ENCODE peak calls at places on chromosomes 4 and X, in nine cellular contexts. One of them, this sample, is unnamed.

GRCh38 chrX:12292996-12293765 is 154.9 kb downstream of the FRMPD4 start:
- DNase-seq in naive thymus-derived CD4-positive, alpha-beta T cell: no peak
- DNase-seq in GM23338: no peak
- DNase-seq in RWPE1: no peak
- DNase-seq in breast epithelium: no peak
- DNase-seq in left ventricle myocardium inferior: no peak
- DNase-seq in lower lobe of right lung: no peak
- DNase-seq in neuronal stem cell: no peak
- DNase-seq in AG04450: peak
- DNase-seq in this sample: no peak

GRCh38 chr4:31236635-31237173 is 516.5 kb downstream of the PCDH7 start:
- DNase-seq in naive thymus-derived CD4-positive, alpha-beta T cell: no peak
- DNase-seq in GM23338: no peak
- DNase-seq in RWPE1: no peak
- DNase-seq in breast epithelium: no peak
- DNase-seq in left ventricle myocardium inferior: no peak
- DNase-seq in lower lobe of right lung: no peak
- DNase-seq in neuronal stem cell: no peak
- DNase-seq in AG04450: no peak
- DNase-seq in this sample: no peak

GRCh38 chrX:367349-367748 is 19.4 kb downstream of the PPP2R3B start:
- DNase-seq in naive thymus-derived CD4-positive, alpha-beta T cell: no peak
- DNase-seq in GM23338: no peak
- DNase-seq in RWPE1: no peak
- DNase-seq in breast epithelium: no peak
- DNase-seq in left ventricle myocardium inferior: no peak
- DNase-seq in lower lobe of right lung: no peak
- DNase-seq in neuronal stem cell: no peak
- DNase-seq in AG04450: no peak
- DNase-seq in this sample: no peak

GRCh38 chr4:5465956-5466355 is 242.4 kb downstream of the EVC2 start:
- DNase-seq in naive thymus-derived CD4-positive, alpha-beta T cell: no peak
- DNase-seq in GM23338: no peak
- DNase-seq in RWPE1: no peak
- DNase-seq in breast epithelium: peak
- DNase-seq in left ventricle myocardium inferior: no peak
- DNase-seq in lower lobe of right lung: no peak
- DNase-seq in neuronal stem cell: no peak
- DNase-seq in AG04450: no peak
- DNase-seq in this sample: no peak

GRCh38 chrX:139639253-139639652 is 68.7 kb downstream of the MCF2 start:
- DNase-seq in naive thymus-derived CD4-positive, alpha-beta T cell: no peak
- DNase-seq in GM23338: no peak
- DNase-seq in RWPE1: no peak
- DNase-seq in breast epithelium: no peak
- DNase-seq in left ventricle myocardium inferior: no peak
- DNase-seq in lower lobe of right lung: no peak
- DNase-seq in neuronal stem cell: no peak
- DNase-seq in AG04450: no peak
- DNase-seq in this sample: no peak

GRCh38 chrX:110013968-110014367 is 11.1 kb downstream of the TMEM164 start:
- DNase-seq in naive thymus-derived CD4-positive, alpha-beta T cell: no peak
- DNase-seq in GM23338: no peak
- DNase-seq in RWPE1: no peak
- DNase-seq in breast epithelium: no peak
- DNase-seq in left ventricle myocardium inferior: no peak
- DNase-seq in lower lobe of right lung: no peak
- DNase-seq in neuronal stem cell: no peak
- DNase-seq in AG04450: no peak
- DNase-seq in this sample: no peak

GRCh38 chr4:168859888-168860694 is 150.0 kb downstream of the CBR4 start:
- DNase-seq in naive thymus-derived CD4-positive, alpha-beta T cell: no peak
- DNase-seq in GM23338: no peak
- DNase-seq in RWPE1: no peak
- DNase-seq in breast epithelium: no peak
- DNase-seq in left ventricle myocardium inferior: no peak
- DNase-seq in lower lobe of right lung: no peak
- DNase-seq in neuronal stem cell: no peak
- DNase-seq in AG04450: no peak
- DNase-seq in this sample: peak

GRCh38 chr4:75724867-75725724 is 719 bp downstream of the USO1 start:
- DNase-seq in naive thymus-derived CD4-positive, alpha-beta T cell: peak
- DNase-seq in GM23338: peak
- DNase-seq in RWPE1: peak
- DNase-seq in breast epithelium: peak
- DNase-seq in left ventricle myocardium inferior: peak
- DNase-seq in lower lobe of right lung: peak
- DNase-seq in neuronal stem cell: peak
- DNase-seq in AG04450: peak
- DNase-seq in this sample: peak

GRCh38 chr4:100254237-100254636 is 64.0 kb upstream of the DDIT4L start:
- DNase-seq in naive thymus-derived CD4-positive, alpha-beta T cell: no peak
- DNase-seq in GM23338: no peak
- DNase-seq in RWPE1: no peak
- DNase-seq in breast epithelium: no peak
- DNase-seq in left ventricle myocardium inferior: no peak
- DNase-seq in lower lobe of right lung: no peak
- DNase-seq in neuronal stem cell: no peak
- DNase-seq in AG04450: no peak
- DNase-seq in this sample: no peak

GRCh38 chrX:134601240-134601639 is 57.0 kb downstream of the PLAC1 start:
- DNase-seq in naive thymus-derived CD4-positive, alpha-beta T cell: no peak
- DNase-seq in GM23338: no peak
- DNase-seq in RWPE1: no peak
- DNase-seq in breast epithelium: no peak
- DNase-seq in left ventricle myocardium inferior: no peak
- DNase-seq in lower lobe of right lung: no peak
- DNase-seq in neuronal stem cell: no peak
- DNase-seq in AG04450: no peak
- DNase-seq in this sample: no peak

GRCh38 chr4:153233761-153234371 is 29.6 kb downstream of the TRIM2 start:
- DNase-seq in naive thymus-derived CD4-positive, alpha-beta T cell: no peak
- DNase-seq in GM23338: no peak
- DNase-seq in RWPE1: peak
- DNase-seq in breast epithelium: no peak
- DNase-seq in left ventricle myocardium inferior: no peak
- DNase-seq in lower lobe of right lung: no peak
- DNase-seq in neuronal stem cell: no peak
- DNase-seq in AG04450: no peak
- DNase-seq in this sample: no peak

GRCh38 chr4:72352746-72353145 is 216.3 kb downstream of the ADAMTS3 start:
- DNase-seq in naive thymus-derived CD4-positive, alpha-beta T cell: no peak
- DNase-seq in GM23338: no peak
- DNase-seq in RWPE1: peak
- DNase-seq in breast epithelium: no peak
- DNase-seq in left ventricle myocardium inferior: no peak
- DNase-seq in lower lobe of right lung: no peak
- DNase-seq in neuronal stem cell: no peak
- DNase-seq in AG04450: no peak
- DNase-seq in this sample: no peak

GRCh38 chrX:97747346-97747745 is 863.6 kb downstream of the RPA4 start:
- DNase-seq in naive thymus-derived CD4-positive, alpha-beta T cell: no peak
- DNase-seq in GM23338: no peak
- DNase-seq in RWPE1: no peak
- DNase-seq in breast epithelium: no peak
- DNase-seq in left ventricle myocardium inferior: no peak
- DNase-seq in lower lobe of right lung: no peak
- DNase-seq in neuronal stem cell: no peak
- DNase-seq in AG04450: no peak
- DNase-seq in this sample: no peak

GRCh38 chr4:150911326-150911725 is 103.8 kb downstream of the LRBA start:
- DNase-seq in naive thymus-derived CD4-positive, alpha-beta T cell: no peak
- DNase-seq in GM23338: no peak
- DNase-seq in RWPE1: no peak
- DNase-seq in breast epithelium: no peak
- DNase-seq in left ventricle myocardium inferior: no peak
- DNase-seq in lower lobe of right lung: no peak
- DNase-seq in neuronal stem cell: no peak
- DNase-seq in AG04450: no peak
- DNase-seq in this sample: no peak
- H3K27ac ChIP-seq in naive thymus-derived CD4-positive, alpha-beta T cell: no peak
- H3K27ac ChIP-seq in GM23338: no peak
- H3K27ac ChIP-seq in RWPE1: no peak
- H3K27ac ChIP-seq in breast epithelium: no peak
- H3K27ac ChIP-seq in left ventricle myocardium inferior: no peak
- H3K27ac ChIP-seq in lower lobe of right lung: no peak
- H3K27ac ChIP-seq in neuronal stem cell: no peak
- H3K27ac ChIP-seq in AG04450: no peak
- H3K27ac ChIP-seq in this sample: no peak

GRCh38 chrX:18440835-18441234 is 15.4 kb downstream of the CDKL5 start:
- DNase-seq in naive thymus-derived CD4-positive, alpha-beta T cell: no peak
- DNase-seq in GM23338: no peak
- DNase-seq in RWPE1: no peak
- DNase-seq in breast epithelium: no peak
- DNase-seq in left ventricle myocardium inferior: no peak
- DNase-seq in lower lobe of right lung: no peak
- DNase-seq in neuronal stem cell: no peak
- DNase-seq in AG04450: no peak
- DNase-seq in this sample: no peak

GRCh38 chrX:18436017-18436416 is 10.6 kb downstream of the CDKL5 start:
- DNase-seq in naive thymus-derived CD4-positive, alpha-beta T cell: no peak
- DNase-seq in GM23338: no peak
- DNase-seq in RWPE1: no peak
- DNase-seq in breast epithelium: no peak
- DNase-seq in left ventricle myocardium inferior: no peak
- DNase-seq in lower lobe of right lung: no peak
- DNase-seq in neuronal stem cell: no peak
- DNase-seq in AG04450: no peak
- DNase-seq in this sample: no peak

GRCh38 chrX:18434896-18435295 is 9.5 kb downstream of the CDKL5 start:
- DNase-seq in naive thymus-derived CD4-positive, alpha-beta T cell: no peak
- DNase-seq in GM23338: no peak
- DNase-seq in RWPE1: no peak
- DNase-seq in breast epithelium: no peak
- DNase-seq in left ventricle myocardium inferior: no peak
- DNase-seq in lower lobe of right lung: no peak
- DNase-seq in neuronal stem cell: no peak
- DNase-seq in AG04450: no peak
- DNase-seq in this sample: no peak
- H3K27ac ChIP-seq in naive thymus-derived CD4-positive, alpha-beta T cell: no peak
- H3K27ac ChIP-seq in GM23338: no peak
- H3K27ac ChIP-seq in RWPE1: no peak
- H3K27ac ChIP-seq in breast epithelium: no peak
- H3K27ac ChIP-seq in left ventricle myocardium inferior: no peak
- H3K27ac ChIP-seq in lower lobe of right lung: no peak
- H3K27ac ChIP-seq in neuronal stem cell: no peak
- H3K27ac ChIP-seq in AG04450: no peak
- H3K27ac ChIP-seq in this sample: no peak

GRCh38 chr4:83261307-83261706 is 23.3 kb downstream of the COQ2 start:
- DNase-seq in naive thymus-derived CD4-positive, alpha-beta T cell: no peak
- DNase-seq in GM23338: no peak
- DNase-seq in RWPE1: no peak
- DNase-seq in breast epithelium: no peak
- DNase-seq in left ventricle myocardium inferior: no peak
- DNase-seq in lower lobe of right lung: no peak
- DNase-seq in neuronal stem cell: no peak
- DNase-seq in AG04450: no peak
- DNase-seq in this sample: no peak
- H3K27ac ChIP-seq in naive thymus-derived CD4-positive, alpha-beta T cell: no peak
- H3K27ac ChIP-seq in GM23338: no peak
- H3K27ac ChIP-seq in RWPE1: no peak
- H3K27ac ChIP-seq in breast epithelium: no peak
- H3K27ac ChIP-seq in left ventricle myocardium inferior: no peak
- H3K27ac ChIP-seq in lower lobe of right lung: no peak
- H3K27ac ChIP-seq in neuronal stem cell: no peak
- H3K27ac ChIP-seq in AG04450: no peak
- H3K27ac ChIP-seq in this sample: no peak

GRCh38 chr4:151564321-151564720 is 155.3 kb downstream of the FHIP1A start:
- DNase-seq in naive thymus-derived CD4-positive, alpha-beta T cell: no peak
- DNase-seq in GM23338: no peak
- DNase-seq in RWPE1: no peak
- DNase-seq in breast epithelium: no peak
- DNase-seq in left ventricle myocardium inferior: no peak
- DNase-seq in lower lobe of right lung: no peak
- DNase-seq in neuronal stem cell: no peak
- DNase-seq in AG04450: no peak
- DNase-seq in this sample: no peak
- H3K27ac ChIP-seq in naive thymus-derived CD4-positive, alpha-beta T cell: no peak
- H3K27ac ChIP-seq in GM23338: peak
- H3K27ac ChIP-seq in RWPE1: no peak
- H3K27ac ChIP-seq in breast epithelium: no peak
- H3K27ac ChIP-seq in left ventricle myocardium inferior: no peak
- H3K27ac ChIP-seq in lower lobe of right lung: no peak
- H3K27ac ChIP-seq in neuronal stem cell: no peak
- H3K27ac ChIP-seq in AG04450: no peak
- H3K27ac ChIP-seq in this sample: no peak

GRCh38 chr4:126772662-126773061 is 860.1 kb upstream of the INTU start:
- DNase-seq in naive thymus-derived CD4-positive, alpha-beta T cell: no peak
- DNase-seq in GM23338: no peak
- DNase-seq in RWPE1: no peak
- DNase-seq in breast epithelium: no peak
- DNase-seq in left ventricle myocardium inferior: no peak
- DNase-seq in lower lobe of right lung: no peak
- DNase-seq in neuronal stem cell: no peak
- DNase-seq in AG04450: no peak
- DNase-seq in this sample: no peak
- H3K27ac ChIP-seq in naive thymus-derived CD4-positive, alpha-beta T cell: no peak
- H3K27ac ChIP-seq in GM23338: no peak
- H3K27ac ChIP-seq in RWPE1: no peak
- H3K27ac ChIP-seq in breast epithelium: no peak
- H3K27ac ChIP-seq in left ventricle myocardium inferior: peak
- H3K27ac ChIP-seq in lower lobe of right lung: no peak
- H3K27ac ChIP-seq in neuronal stem cell: no peak
- H3K27ac ChIP-seq in AG04450: no peak
- H3K27ac ChIP-seq in this sample: no peak

GRCh38 chrX:129596077-129596476 is 56.0 kb downstream of the OCRL start:
- DNase-seq in naive thymus-derived CD4-positive, alpha-beta T cell: no peak
- DNase-seq in GM23338: no peak
- DNase-seq in RWPE1: no peak
- DNase-seq in breast epithelium: no peak
- DNase-seq in left ventricle myocardium inferior: no peak
- DNase-seq in lower lobe of right lung: no peak
- DNase-seq in neuronal stem cell: no peak
- DNase-seq in AG04450: no peak
- DNase-seq in this sample: no peak

GRCh38 chrX:129599996-129600395 is 54.8 kb downstream of the APLN start:
- DNase-seq in naive thymus-derived CD4-positive, alpha-beta T cell: no peak
- DNase-seq in GM23338: no peak
- DNase-seq in RWPE1: no peak
- DNase-seq in breast epithelium: no peak
- DNase-seq in left ventricle myocardium inferior: no peak
- DNase-seq in lower lobe of right lung: no peak
- DNase-seq in neuronal stem cell: no peak
- DNase-seq in AG04450: no peak
- DNase-seq in this sample: no peak

GRCh38 chrX:129597905-129598304 is 56.9 kb downstream of the APLN start:
- DNase-seq in naive thymus-derived CD4-positive, alpha-beta T cell: no peak
- DNase-seq in GM23338: no peak
- DNase-seq in RWPE1: no peak
- DNase-seq in breast epithelium: no peak
- DNase-seq in left ventricle myocardium inferior: no peak
- DNase-seq in lower lobe of right lung: no peak
- DNase-seq in neuronal stem cell: no peak
- DNase-seq in AG04450: no peak
- DNase-seq in this sample: no peak

GRCh38 chrX:129599499-129599898 is 55.3 kb downstream of the APLN start:
- DNase-seq in naive thymus-derived CD4-positive, alpha-beta T cell: no peak
- DNase-seq in GM23338: no peak
- DNase-seq in RWPE1: peak
- DNase-seq in breast epithelium: no peak
- DNase-seq in left ventricle myocardium inferior: no peak
- DNase-seq in lower lobe of right lung: no peak
- DNase-seq in neuronal stem cell: no peak
- DNase-seq in AG04450: no peak
- DNase-seq in this sample: no peak

GRCh38 chrX:129600981-129601424 is 53.8 kb downstream of the APLN start:
- DNase-seq in naive thymus-derived CD4-positive, alpha-beta T cell: no peak
- DNase-seq in GM23338: peak
- DNase-seq in RWPE1: peak
- DNase-seq in breast epithelium: no peak
- DNase-seq in left ventricle myocardium inferior: no peak
- DNase-seq in lower lobe of right lung: no peak
- DNase-seq in neuronal stem cell: no peak
- DNase-seq in AG04450: no peak
- DNase-seq in this sample: peak
- H3K27ac ChIP-seq in naive thymus-derived CD4-positive, alpha-beta T cell: no peak
- H3K27ac ChIP-seq in GM23338: no peak
- H3K27ac ChIP-seq in RWPE1: no peak
- H3K27ac ChIP-seq in breast epithelium: no peak
- H3K27ac ChIP-seq in left ventricle myocardium inferior: peak
- H3K27ac ChIP-seq in lower lobe of right lung: no peak
- H3K27ac ChIP-seq in neuronal stem cell: no peak
- H3K27ac ChIP-seq in AG04450: no peak
- H3K27ac ChIP-seq in this sample: no peak

This sample was measured in neural progenitor cell.